ENCODE peak calls at places on chromosomes 2 and 18, in ten cellular contexts. One of them, this sample, is unnamed.

GRCh38 chr2:239913632-239914417 is 111.3 kb downstream of the NDUFA10 start:
- DNase-seq in KBM-7: no peak
- DNase-seq in mesendoderm: no peak
- DNase-seq in SJCRH30: no peak
- DNase-seq in stimulated activated CD8-positive, alpha-beta memory T cell treated with anti-CD3 and anti-CD28 coated beads, Interleukin-15, amount 100 ng/mL, for 48 hours: no peak
- DNase-seq in A549: no peak
- DNase-seq in stimulated activated CD4-positive, alpha-beta T cell treated with anti-CD3 and anti-CD28 coated beads, Interleukin-12 subunit alpha, Interleukin-12 subunit beta, amount 100 ng/mL, for 48 hours: no peak
- DNase-seq in CD8-positive, alpha-beta T cell: no peak
- DNase-seq in keratinocyte: no peak
- DNase-seq in foreskin melanocyte: no peak
- DNase-seq in this sample: no peak

GRCh38 chr2:96869281-96869823 is 528 bp downstream of the SEMA4C start:
- DNase-seq in KBM-7: no peak
- DNase-seq in mesendoderm: peak; percentile 77
- DNase-seq in SJCRH30: peak; percentile 77
- DNase-seq in stimulated activated CD8-positive, alpha-beta memory T cell treated with anti-CD3 and anti-CD28 coated beads, Interleukin-15, amount 100 ng/mL, for 48 hours: no peak
- DNase-seq in A549: no peak
- DNase-seq in stimulated activated CD4-positive, alpha-beta T cell treated with anti-CD3 and anti-CD28 coated beads, Interleukin-12 subunit alpha, Interleukin-12 subunit beta, amount 100 ng/mL, for 48 hours: no peak
- DNase-seq in CD8-positive, alpha-beta T cell: no peak
- DNase-seq in keratinocyte: no peak
- DNase-seq in foreskin melanocyte: no peak
- DNase-seq in this sample: no peak

GRCh38 chr18:49656098-49656591 is 94.3 kb downstream of the LIPG start:
- DNase-seq in KBM-7: no peak
- DNase-seq in mesendoderm: peak; percentile 91
- DNase-seq in SJCRH30: peak; percentile 92
- DNase-seq in stimulated activated CD8-positive, alpha-beta memory T cell treated with anti-CD3 and anti-CD28 coated beads, Interleukin-15, amount 100 ng/mL, for 48 hours: no peak
- DNase-seq in A549: no peak
- DNase-seq in stimulated activated CD4-positive, alpha-beta T cell treated with anti-CD3 and anti-CD28 coated beads, Interleukin-12 subunit alpha, Interleukin-12 subunit beta, amount 100 ng/mL, for 48 hours: no peak
- DNase-seq in CD8-positive, alpha-beta T cell: no peak
- DNase-seq in keratinocyte: peak; percentile 73
- DNase-seq in foreskin melanocyte: no peak
- DNase-seq in this sample: no peak

GRCh38 chr2:168585700-168586099 is 129.6 kb downstream of the CERS6 start:
- DNase-seq in KBM-7: no peak
- DNase-seq in mesendoderm: no peak
- DNase-seq in SJCRH30: no peak
- DNase-seq in stimulated activated CD8-positive, alpha-beta memory T cell treated with anti-CD3 and anti-CD28 coated beads, Interleukin-15, amount 100 ng/mL, for 48 hours: no peak
- DNase-seq in A549: no peak
- DNase-seq in stimulated activated CD4-positive, alpha-beta T cell treated with anti-CD3 and anti-CD28 coated beads, Interleukin-12 subunit alpha, Interleukin-12 subunit beta, amount 100 ng/mL, for 48 hours: no peak
- DNase-seq in CD8-positive, alpha-beta T cell: no peak
- DNase-seq in keratinocyte: no peak
- DNase-seq in foreskin melanocyte: no peak
- DNase-seq in this sample: no peak

GRCh38 chr2:40458271-40458794 is 6.4 kb upstream of the SLC8A1 start:
- DNase-seq in KBM-7: no peak
- DNase-seq in mesendoderm: peak; percentile 10
- DNase-seq in SJCRH30: peak; percentile 96
- DNase-seq in stimulated activated CD8-positive, alpha-beta memory T cell treated with anti-CD3 and anti-CD28 coated beads, Interleukin-15, amount 100 ng/mL, for 48 hours: no peak
- DNase-seq in A549: no peak
- DNase-seq in stimulated activated CD4-positive, alpha-beta T cell treated with anti-CD3 and anti-CD28 coated beads, Interleukin-12 subunit alpha, Interleukin-12 subunit beta, amount 100 ng/mL, for 48 hours: no peak
- DNase-seq in CD8-positive, alpha-beta T cell: no peak
- DNase-seq in keratinocyte: no peak
- DNase-seq in foreskin melanocyte: no peak
- DNase-seq in this sample: no peak

GRCh38 chr2:38074775-38075435 is 1.0 kb downstream of the CYP1B1 start:
- DNase-seq in KBM-7: no peak
- DNase-seq in mesendoderm: peak; percentile 75
- DNase-seq in SJCRH30: no peak
- DNase-seq in stimulated activated CD8-positive, alpha-beta memory T cell treated with anti-CD3 and anti-CD28 coated beads, Interleukin-15, amount 100 ng/mL, for 48 hours: no peak
- DNase-seq in A549: no peak
- DNase-seq in stimulated activated CD4-positive, alpha-beta T cell treated with anti-CD3 and anti-CD28 coated beads, Interleukin-12 subunit alpha, Interleukin-12 subunit beta, amount 100 ng/mL, for 48 hours: no peak
- DNase-seq in CD8-positive, alpha-beta T cell: no peak
- DNase-seq in keratinocyte: no peak
- DNase-seq in foreskin melanocyte: peak; percentile 29
- DNase-seq in this sample: no peak

GRCh38 chr2:137969418-137969765 is 5.1 kb downstream of the HNMT start:
- DNase-seq in KBM-7: peak; percentile 44
- DNase-seq in mesendoderm: no peak
- DNase-seq in SJCRH30: no peak
- DNase-seq in stimulated activated CD8-positive, alpha-beta memory T cell treated with anti-CD3 and anti-CD28 coated beads, Interleukin-15, amount 100 ng/mL, for 48 hours: no peak
- DNase-seq in A549: no peak
- DNase-seq in stimulated activated CD4-positive, alpha-beta T cell treated with anti-CD3 and anti-CD28 coated beads, Interleukin-12 subunit alpha, Interleukin-12 subunit beta, amount 100 ng/mL, for 48 hours: no peak
- DNase-seq in CD8-positive, alpha-beta T cell: no peak
- DNase-seq in keratinocyte: no peak
- DNase-seq in foreskin melanocyte: peak; percentile 82
- DNase-seq in this sample: no peak

GRCh38 chr2:153891061-153891460 is 19.3 kb downstream of the GALNT13 start:
- DNase-seq in KBM-7: no peak
- DNase-seq in mesendoderm: peak; percentile 9
- DNase-seq in SJCRH30: no peak
- DNase-seq in stimulated activated CD8-positive, alpha-beta memory T cell treated with anti-CD3 and anti-CD28 coated beads, Interleukin-15, amount 100 ng/mL, for 48 hours: no peak
- DNase-seq in A549: no peak
- DNase-seq in stimulated activated CD4-positive, alpha-beta T cell treated with anti-CD3 and anti-CD28 coated beads, Interleukin-12 subunit alpha, Interleukin-12 subunit beta, amount 100 ng/mL, for 48 hours: no peak
- DNase-seq in CD8-positive, alpha-beta T cell: no peak
- DNase-seq in keratinocyte: no peak
- DNase-seq in foreskin melanocyte: no peak
- DNase-seq in this sample: no peak

GRCh38 chr18:74611791-74612190 is 14.1 kb downstream of the ZNF407 start:
- DNase-seq in KBM-7: no peak
- DNase-seq in mesendoderm: no peak
- DNase-seq in SJCRH30: no peak
- DNase-seq in stimulated activated CD8-positive, alpha-beta memory T cell treated with anti-CD3 and anti-CD28 coated beads, Interleukin-15, amount 100 ng/mL, for 48 hours: no peak
- DNase-seq in A549: no peak
- DNase-seq in stimulated activated CD4-positive, alpha-beta T cell treated with anti-CD3 and anti-CD28 coated beads, Interleukin-12 subunit alpha, Interleukin-12 subunit beta, amount 100 ng/mL, for 48 hours: no peak
- DNase-seq in CD8-positive, alpha-beta T cell: no peak
- DNase-seq in keratinocyte: no peak
- DNase-seq in foreskin melanocyte: peak; percentile 94
- DNase-seq in this sample: no peak

GRCh38 chr2:215744514-215744913 is 268.8 kb downstream of the MREG start:
- DNase-seq in KBM-7: no peak
- DNase-seq in mesendoderm: no peak
- DNase-seq in SJCRH30: no peak
- DNase-seq in stimulated activated CD8-positive, alpha-beta memory T cell treated with anti-CD3 and anti-CD28 coated beads, Interleukin-15, amount 100 ng/mL, for 48 hours: no peak
- DNase-seq in A549: no peak
- DNase-seq in stimulated activated CD4-positive, alpha-beta T cell treated with anti-CD3 and anti-CD28 coated beads, Interleukin-12 subunit alpha, Interleukin-12 subunit beta, amount 100 ng/mL, for 48 hours: no peak
- DNase-seq in CD8-positive, alpha-beta T cell: no peak
- DNase-seq in keratinocyte: no peak
- DNase-seq in foreskin melanocyte: no peak
- DNase-seq in this sample: no peak

GRCh38 chr18:76328145-76328544 is 166.9 kb downstream of the ZNF516 start:
- DNase-seq in KBM-7: no peak
- DNase-seq in mesendoderm: no peak
- DNase-seq in SJCRH30: peak; percentile 24
- DNase-seq in stimulated activated CD8-positive, alpha-beta memory T cell treated with anti-CD3 and anti-CD28 coated beads, Interleukin-15, amount 100 ng/mL, for 48 hours: no peak
- DNase-seq in A549: no peak
- DNase-seq in stimulated activated CD4-positive, alpha-beta T cell treated with anti-CD3 and anti-CD28 coated beads, Interleukin-12 subunit alpha, Interleukin-12 subunit beta, amount 100 ng/mL, for 48 hours: no peak
- DNase-seq in CD8-positive, alpha-beta T cell: no peak
- DNase-seq in keratinocyte: no peak
- DNase-seq in foreskin melanocyte: no peak
- DNase-seq in this sample: no peak

GRCh38 chr2:15634846-15635490 is 43.3 kb downstream of the DDX1 start:
- DNase-seq in KBM-7: no peak
- DNase-seq in mesendoderm: peak; percentile 71
- DNase-seq in SJCRH30: no peak
- DNase-seq in stimulated activated CD8-positive, alpha-beta memory T cell treated with anti-CD3 and anti-CD28 coated beads, Interleukin-15, amount 100 ng/mL, for 48 hours: no peak
- DNase-seq in A549: no peak
- DNase-seq in stimulated activated CD4-positive, alpha-beta T cell treated with anti-CD3 and anti-CD28 coated beads, Interleukin-12 subunit alpha, Interleukin-12 subunit beta, amount 100 ng/mL, for 48 hours: no peak
- DNase-seq in CD8-positive, alpha-beta T cell: no peak
- DNase-seq in keratinocyte: no peak
- DNase-seq in foreskin melanocyte: no peak
- DNase-seq in this sample: no peak

GRCh38 chr18:54127759-54128378 is 96.6 kb downstream of the MBD2 start:
- DNase-seq in KBM-7: peak; percentile 59
- DNase-seq in mesendoderm: peak; percentile 84
- DNase-seq in SJCRH30: peak; percentile 68
- DNase-seq in stimulated activated CD8-positive, alpha-beta memory T cell treated with anti-CD3 and anti-CD28 coated beads, Interleukin-15, amount 100 ng/mL, for 48 hours: no peak
- DNase-seq in A549: peak; percentile 13
- DNase-seq in stimulated activated CD4-positive, alpha-beta T cell treated with anti-CD3 and anti-CD28 coated beads, Interleukin-12 subunit alpha, Interleukin-12 subunit beta, amount 100 ng/mL, for 48 hours: no peak
- DNase-seq in CD8-positive, alpha-beta T cell: no peak
- DNase-seq in keratinocyte: no peak
- DNase-seq in foreskin melanocyte: peak; percentile 45
- DNase-seq in this sample: peak; percentile 2

GRCh38 chr2:149984311-149984710 is 396.7 kb upstream of the MMADHC start:
- DNase-seq in KBM-7: no peak
- DNase-seq in mesendoderm: no peak
- DNase-seq in SJCRH30: no peak
- DNase-seq in stimulated activated CD8-positive, alpha-beta memory T cell treated with anti-CD3 and anti-CD28 coated beads, Interleukin-15, amount 100 ng/mL, for 48 hours: no peak
- DNase-seq in A549: no peak
- DNase-seq in stimulated activated CD4-positive, alpha-beta T cell treated with anti-CD3 and anti-CD28 coated beads, Interleukin-12 subunit alpha, Interleukin-12 subunit beta, amount 100 ng/mL, for 48 hours: no peak
- DNase-seq in CD8-positive, alpha-beta T cell: no peak
- DNase-seq in keratinocyte: no peak
- DNase-seq in foreskin melanocyte: no peak
- DNase-seq in this sample: no peak

GRCh38 chr18:50006470-50007046 is 188.4 kb downstream of the MYO5B start:
- DNase-seq in KBM-7: no peak
- DNase-seq in mesendoderm: no peak
- DNase-seq in SJCRH30: no peak
- DNase-seq in stimulated activated CD8-positive, alpha-beta memory T cell treated with anti-CD3 and anti-CD28 coated beads, Interleukin-15, amount 100 ng/mL, for 48 hours: no peak
- DNase-seq in A549: no peak
- DNase-seq in stimulated activated CD4-positive, alpha-beta T cell treated with anti-CD3 and anti-CD28 coated beads, Interleukin-12 subunit alpha, Interleukin-12 subunit beta, amount 100 ng/mL, for 48 hours: no peak
- DNase-seq in CD8-positive, alpha-beta T cell: no peak
- DNase-seq in keratinocyte: no peak
- DNase-seq in foreskin melanocyte: no peak
- DNase-seq in this sample: no peak

GRCh38 chr18:25648724-25649260 is 296.8 kb upstream of the ZNF521 start:
- DNase-seq in KBM-7: no peak
- DNase-seq in mesendoderm: no peak
- DNase-seq in SJCRH30: peak; percentile 49
- DNase-seq in stimulated activated CD8-positive, alpha-beta memory T cell treated with anti-CD3 and anti-CD28 coated beads, Interleukin-15, amount 100 ng/mL, for 48 hours: no peak
- DNase-seq in A549: no peak
- DNase-seq in stimulated activated CD4-positive, alpha-beta T cell treated with anti-CD3 and anti-CD28 coated beads, Interleukin-12 subunit alpha, Interleukin-12 subunit beta, amount 100 ng/mL, for 48 hours: no peak
- DNase-seq in CD8-positive, alpha-beta T cell: no peak
- DNase-seq in keratinocyte: no peak
- DNase-seq in foreskin melanocyte: no peak
- DNase-seq in this sample: no peak

GRCh38 chr2:30920511-30920910 is 113.3 kb upstream of the CAPN13 start:
- DNase-seq in KBM-7: no peak
- DNase-seq in mesendoderm: no peak
- DNase-seq in SJCRH30: no peak
- DNase-seq in stimulated activated CD8-positive, alpha-beta memory T cell treated with anti-CD3 and anti-CD28 coated beads, Interleukin-15, amount 100 ng/mL, for 48 hours: no peak
- DNase-seq in A549: no peak
- DNase-seq in stimulated activated CD4-positive, alpha-beta T cell treated with anti-CD3 and anti-CD28 coated beads, Interleukin-12 subunit alpha, Interleukin-12 subunit beta, amount 100 ng/mL, for 48 hours: no peak
- DNase-seq in CD8-positive, alpha-beta T cell: no peak
- DNase-seq in keratinocyte: no peak
- DNase-seq in foreskin melanocyte: no peak
- DNase-seq in this sample: no peak

GRCh38 chr2:188986839-188987238 is 12.7 kb downstream of the COL3A1 start:
- DNase-seq in KBM-7: no peak
- DNase-seq in mesendoderm: no peak
- DNase-seq in SJCRH30: no peak
- DNase-seq in stimulated activated CD8-positive, alpha-beta memory T cell treated with anti-CD3 and anti-CD28 coated beads, Interleukin-15, amount 100 ng/mL, for 48 hours: no peak
- DNase-seq in A549: no peak
- DNase-seq in stimulated activated CD4-positive, alpha-beta T cell treated with anti-CD3 and anti-CD28 coated beads, Interleukin-12 subunit alpha, Interleukin-12 subunit beta, amount 100 ng/mL, for 48 hours: no peak
- DNase-seq in CD8-positive, alpha-beta T cell: no peak
- DNase-seq in keratinocyte: no peak
- DNase-seq in foreskin melanocyte: no peak
- DNase-seq in this sample: no peak

GRCh38 chr18:74489631-74490030 is 6.5 kb upstream of the CNDP2 start:
- DNase-seq in KBM-7: no peak
- DNase-seq in mesendoderm: no peak
- DNase-seq in SJCRH30: peak; percentile 55
- DNase-seq in stimulated activated CD8-positive, alpha-beta memory T cell treated with anti-CD3 and anti-CD28 coated beads, Interleukin-15, amount 100 ng/mL, for 48 hours: no peak
- DNase-seq in A549: no peak
- DNase-seq in stimulated activated CD4-positive, alpha-beta T cell treated with anti-CD3 and anti-CD28 coated beads, Interleukin-12 subunit alpha, Interleukin-12 subunit beta, amount 100 ng/mL, for 48 hours: no peak
- DNase-seq in CD8-positive, alpha-beta T cell: no peak
- DNase-seq in keratinocyte: no peak
- DNase-seq in foreskin melanocyte: no peak
- DNase-seq in this sample: no peak

This sample was measured in GDM1.